ENCODE peak calls at places on chromosome 6, in four cellular contexts. E is hepatocyte, B is astrocyte, I is neural crest cell. K is an unnamed sample.
A peak's percentile ranks its signal among the peaks of the same experiment; 100 is the strongest.

GRCh38 chr6:53023323-53023722 is 28.2 kb upstream of the GSTA4 start:
- DNase-seq in E (no peak), I (no peak), B (no peak), K (no peak)

GRCh38 chr6:160031442-160031841 is 62.6 kb downstream of the IGF2R start:
- DNase-seq in B (peak; percentile 42), I (no peak), E (no peak), K (no peak)

GRCh38 chr6:46246081-46246480 is 75.3 kb upstream of the ENPP5 start:
- DNase-seq in E (no peak), B (no peak), I (no peak), K (no peak)

GRCh38 chr6:97282238-97282725 is 734 bp downstream of the MMS22L start:
- DNase-seq in B (no peak), I (no peak), E (peak; percentile 18), K (no peak)

GRCh38 chr6:36160147-36160760 is 29.9 kb downstream of the MAPK13 start:
- DNase-seq in E (no peak), B (peak; percentile 64), I (no peak), K (no peak)

GRCh38 chr6:45480697-45481415 is 103.1 kb upstream of the SUPT3H start:
- DNase-seq in I (no peak), E (no peak), B (no peak), K (no peak)

GRCh38 chr6:160430203-160430602 is 82.0 kb downstream of the SLC22A3 start:
- DNase-seq in I (no peak), E (no peak), B (no peak), K (no peak)

GRCh38 chr6:157188213-157188612 is 135.1 kb downstream of the TMEM242 start:
- DNase-seq in E (no peak), B (peak; percentile 91), I (no peak), K (no peak)

GRCh38 chr6:71367763-71368162 is 79.2 kb downstream of the OGFRL1 start:
- DNase-seq in E (no peak), I (no peak), B (no peak), K (no peak)

GRCh38 chr6:152004036-152004566 is 196.6 kb downstream of the ESR1 start:
- DNase-seq in I (no peak), E (no peak), B (peak; percentile 62), K (no peak)

GRCh38 chr6:18515767-18516166 is 128.6 kb downstream of the RNF144B start:
- DNase-seq in I (no peak), E (no peak), B (no peak), K (no peak)